ENCODE peak calls at places on chromosome 11, in nine cellular contexts. One of them, this sample, is unnamed.
A peak's percentile ranks its signal among the peaks of the same experiment; 100 is the strongest.

GRCh38 chr11:405323-405975 is 9.3 kb downstream of the SIGIRR start:
- DNase-seq in endothelial cell: no peak
- DNase-seq in stimulated activated CD8-positive, alpha-beta memory T cell treated with anti-CD3 and anti-CD28 coated beads, Interleukin-12 subunit alpha, Interleukin-12 subunit beta, amount 100 ng/mL, for 4 hours: no peak
- DNase-seq in GM19239: no peak
- DNase-seq in astrocyte of the hippocampus: peak; percentile 58
- DNase-seq in activated B cell treated with CpG ODN at 0.5 μM for 24 hours: no peak
- DNase-seq in fibroblast of pulmonary artery: peak; percentile 26
- DNase-seq in body of pancreas: no peak
- DNase-seq in WTC11: peak; percentile 30
- DNase-seq in this sample: no peak

GRCh38 chr11:46216040-46216764 is 61.3 kb upstream of the CREB3L1 start:
- DNase-seq in endothelial cell: no peak
- DNase-seq in stimulated activated CD8-positive, alpha-beta memory T cell treated with anti-CD3 and anti-CD28 coated beads, Interleukin-12 subunit alpha, Interleukin-12 subunit beta, amount 100 ng/mL, for 4 hours: no peak
- DNase-seq in GM19239: no peak
- DNase-seq in astrocyte of the hippocampus: peak; percentile 18
- DNase-seq in activated B cell treated with CpG ODN at 0.5 μM for 24 hours: no peak
- DNase-seq in fibroblast of pulmonary artery: peak; percentile 24
- DNase-seq in body of pancreas: peak; percentile 19
- DNase-seq in WTC11: no peak
- DNase-seq in this sample: no peak

GRCh38 chr11:75597636-75598035 is 35.6 kb downstream of the SERPINH1 start:
- DNase-seq in endothelial cell: peak; percentile 47
- DNase-seq in stimulated activated CD8-positive, alpha-beta memory T cell treated with anti-CD3 and anti-CD28 coated beads, Interleukin-12 subunit alpha, Interleukin-12 subunit beta, amount 100 ng/mL, for 4 hours: no peak
- DNase-seq in GM19239: peak; percentile 36
- DNase-seq in astrocyte of the hippocampus: peak; percentile 36
- DNase-seq in activated B cell treated with CpG ODN at 0.5 μM for 24 hours: no peak
- DNase-seq in fibroblast of pulmonary artery: peak; percentile 44
- DNase-seq in body of pancreas: no peak
- DNase-seq in WTC11: peak; percentile 61
- DNase-seq in this sample: no peak

GRCh38 chr11:96267490-96268010 is 75.4 kb downstream of the MAML2 start:
- DNase-seq in endothelial cell: no peak
- DNase-seq in stimulated activated CD8-positive, alpha-beta memory T cell treated with anti-CD3 and anti-CD28 coated beads, Interleukin-12 subunit alpha, Interleukin-12 subunit beta, amount 100 ng/mL, for 4 hours: peak; percentile 25
- DNase-seq in GM19239: peak; percentile 26
- DNase-seq in astrocyte of the hippocampus: no peak
- DNase-seq in activated B cell treated with CpG ODN at 0.5 μM for 24 hours: no peak
- DNase-seq in fibroblast of pulmonary artery: peak; percentile 40
- DNase-seq in body of pancreas: no peak
- DNase-seq in WTC11: no peak
- DNase-seq in this sample: no peak

GRCh38 chr11:8023831-8024555 is 36.9 kb downstream of the EIF3F start:
- DNase-seq in endothelial cell: no peak
- DNase-seq in stimulated activated CD8-positive, alpha-beta memory T cell treated with anti-CD3 and anti-CD28 coated beads, Interleukin-12 subunit alpha, Interleukin-12 subunit beta, amount 100 ng/mL, for 4 hours: no peak
- DNase-seq in GM19239: no peak
- DNase-seq in astrocyte of the hippocampus: no peak
- DNase-seq in activated B cell treated with CpG ODN at 0.5 μM for 24 hours: no peak
- DNase-seq in fibroblast of pulmonary artery: no peak
- DNase-seq in body of pancreas: no peak
- DNase-seq in WTC11: no peak
- DNase-seq in this sample: no peak

GRCh38 chr11:83265331-83265730 is 20.8 kb downstream of the CCDC90B start:
- DNase-seq in endothelial cell: no peak
- DNase-seq in stimulated activated CD8-positive, alpha-beta memory T cell treated with anti-CD3 and anti-CD28 coated beads, Interleukin-12 subunit alpha, Interleukin-12 subunit beta, amount 100 ng/mL, for 4 hours: no peak
- DNase-seq in GM19239: no peak
- DNase-seq in astrocyte of the hippocampus: no peak
- DNase-seq in activated B cell treated with CpG ODN at 0.5 μM for 24 hours: no peak
- DNase-seq in fibroblast of pulmonary artery: no peak
- DNase-seq in body of pancreas: no peak
- DNase-seq in WTC11: no peak
- DNase-seq in this sample: no peak

GRCh38 chr11:10484461-10485180 is 29.6 kb downstream of the AMPD3 start:
- DNase-seq in endothelial cell: no peak
- DNase-seq in stimulated activated CD8-positive, alpha-beta memory T cell treated with anti-CD3 and anti-CD28 coated beads, Interleukin-12 subunit alpha, Interleukin-12 subunit beta, amount 100 ng/mL, for 4 hours: no peak
- DNase-seq in GM19239: no peak
- DNase-seq in astrocyte of the hippocampus: no peak
- DNase-seq in activated B cell treated with CpG ODN at 0.5 μM for 24 hours: no peak
- DNase-seq in fibroblast of pulmonary artery: no peak
- DNase-seq in body of pancreas: no peak
- DNase-seq in WTC11: no peak
- DNase-seq in this sample: no peak

GRCh38 chr11:106161775-106162174 is 84.3 kb downstream of the AASDHPPT start:
- DNase-seq in endothelial cell: no peak
- DNase-seq in stimulated activated CD8-positive, alpha-beta memory T cell treated with anti-CD3 and anti-CD28 coated beads, Interleukin-12 subunit alpha, Interleukin-12 subunit beta, amount 100 ng/mL, for 4 hours: no peak
- DNase-seq in GM19239: no peak
- DNase-seq in astrocyte of the hippocampus: no peak
- DNase-seq in activated B cell treated with CpG ODN at 0.5 μM for 24 hours: no peak
- DNase-seq in fibroblast of pulmonary artery: no peak
- DNase-seq in body of pancreas: no peak
- DNase-seq in WTC11: no peak
- DNase-seq in this sample: no peak

GRCh38 chr11:80844110-80844509 is 1403.3 kb upstream of the TENM4 start:
- DNase-seq in endothelial cell: no peak
- DNase-seq in stimulated activated CD8-positive, alpha-beta memory T cell treated with anti-CD3 and anti-CD28 coated beads, Interleukin-12 subunit alpha, Interleukin-12 subunit beta, amount 100 ng/mL, for 4 hours: no peak
- DNase-seq in GM19239: no peak
- DNase-seq in astrocyte of the hippocampus: no peak
- DNase-seq in activated B cell treated with CpG ODN at 0.5 μM for 24 hours: no peak
- DNase-seq in fibroblast of pulmonary artery: no peak
- DNase-seq in body of pancreas: no peak
- DNase-seq in WTC11: no peak
- DNase-seq in this sample: no peak

GRCh38 chr11:130473795-130474377 is 25.4 kb downstream of the ADAMTS15 start:
- DNase-seq in endothelial cell: no peak
- DNase-seq in stimulated activated CD8-positive, alpha-beta memory T cell treated with anti-CD3 and anti-CD28 coated beads, Interleukin-12 subunit alpha, Interleukin-12 subunit beta, amount 100 ng/mL, for 4 hours: no peak
- DNase-seq in GM19239: no peak
- DNase-seq in astrocyte of the hippocampus: no peak
- DNase-seq in activated B cell treated with CpG ODN at 0.5 μM for 24 hours: no peak
- DNase-seq in fibroblast of pulmonary artery: no peak
- DNase-seq in body of pancreas: no peak
- DNase-seq in WTC11: no peak
- DNase-seq in this sample: no peak

GRCh38 chr11:62054484-62055121 is 69.2 kb upstream of the INCENP start:
- DNase-seq in endothelial cell: no peak
- DNase-seq in stimulated activated CD8-positive, alpha-beta memory T cell treated with anti-CD3 and anti-CD28 coated beads, Interleukin-12 subunit alpha, Interleukin-12 subunit beta, amount 100 ng/mL, for 4 hours: no peak
- DNase-seq in GM19239: no peak
- DNase-seq in astrocyte of the hippocampus: no peak
- DNase-seq in activated B cell treated with CpG ODN at 0.5 μM for 24 hours: no peak
- DNase-seq in fibroblast of pulmonary artery: peak; percentile 56
- DNase-seq in body of pancreas: peak; percentile 64
- DNase-seq in WTC11: peak; percentile 14
- DNase-seq in this sample: no peak

GRCh38 chr11:19714387-19715363 is 2.0 kb downstream of the NAV2 start:
- DNase-seq in endothelial cell: no peak
- DNase-seq in stimulated activated CD8-positive, alpha-beta memory T cell treated with anti-CD3 and anti-CD28 coated beads, Interleukin-12 subunit alpha, Interleukin-12 subunit beta, amount 100 ng/mL, for 4 hours: no peak
- DNase-seq in GM19239: no peak
- DNase-seq in astrocyte of the hippocampus: peak; percentile 71
- DNase-seq in activated B cell treated with CpG ODN at 0.5 μM for 24 hours: no peak
- DNase-seq in fibroblast of pulmonary artery: peak; percentile 59
- DNase-seq in body of pancreas: peak; percentile 34
- DNase-seq in WTC11: peak; percentile 47
- DNase-seq in this sample: peak; percentile 51

GRCh38 chr11:125236072-125236825 is 71.7 kb downstream of the PKNOX2 start:
- DNase-seq in endothelial cell: no peak
- DNase-seq in stimulated activated CD8-positive, alpha-beta memory T cell treated with anti-CD3 and anti-CD28 coated beads, Interleukin-12 subunit alpha, Interleukin-12 subunit beta, amount 100 ng/mL, for 4 hours: no peak
- DNase-seq in GM19239: no peak
- DNase-seq in astrocyte of the hippocampus: no peak
- DNase-seq in activated B cell treated with CpG ODN at 0.5 μM for 24 hours: no peak
- DNase-seq in fibroblast of pulmonary artery: no peak
- DNase-seq in body of pancreas: no peak
- DNase-seq in WTC11: no peak
- DNase-seq in this sample: no peak

GRCh38 chr11:61745796-61746653 is 6.4 kb upstream of the MYRF start:
- DNase-seq in endothelial cell: no peak
- DNase-seq in stimulated activated CD8-positive, alpha-beta memory T cell treated with anti-CD3 and anti-CD28 coated beads, Interleukin-12 subunit alpha, Interleukin-12 subunit beta, amount 100 ng/mL, for 4 hours: no peak
- DNase-seq in GM19239: no peak
- DNase-seq in astrocyte of the hippocampus: no peak
- DNase-seq in activated B cell treated with CpG ODN at 0.5 μM for 24 hours: no peak
- DNase-seq in fibroblast of pulmonary artery: no peak
- DNase-seq in body of pancreas: no peak
- DNase-seq in WTC11: no peak
- DNase-seq in this sample: no peak

This sample was measured in AG04450.